ENCODE peak calls at places on chromosomes 2 and 18, in eight cellular contexts. U is K562, B is GM12878, T is upper lobe of left lung, X is IMR-90, G is heart left ventricle, A is H54, D is testis. R is an unnamed sample.

GRCh38 chr2:126665483-126665882 is 9.5 kb downstream of the GYPC start:
- DNase-seq in U (no peak), D (no peak), A (no peak), X (no peak), T (no peak), B (no peak), G (no peak), R (no peak)

GRCh38 chr18:48408727-48409590 is at the start of gene ZBTB7C:
- DNase-seq in T (peak), G (peak), U (peak), B (no peak), A (peak), D (peak), X (no peak), R (peak)

GRCh38 chr2:134229540-134229939 is 24.3 kb upstream of the MGAT5 start:
- DNase-seq in G (no peak), U (no peak), D (no peak), T (no peak), X (no peak), B (no peak), A (no peak), R (no peak)

GRCh38 chr18:23943903-23944624 is 70.5 kb upstream of the TTC39C start:
- DNase-seq in U (no peak), D (no peak), A (no peak), T (peak), B (no peak), X (peak), G (no peak), R (no peak)

GRCh38 chr2:88554189-88554588 is 73.1 kb downstream of the EIF2AK3 start:
- DNase-seq in D (no peak), A (no peak), B (no peak), T (no peak), X (no peak), U (no peak), G (no peak), R (no peak)

GRCh38 chr18:40109251-40110049 is 1845.6 kb upstream of the PIK3C3 start:
- DNase-seq in X (no peak), T (no peak), B (no peak), D (no peak), U (no peak), A (no peak), G (no peak), R (no peak)

GRCh38 chr2:21070322-21071257 is 26.7 kb upstream of the APOB start:
- DNase-seq in U (no peak), A (no peak), D (no peak), G (no peak), X (no peak), T (no peak), B (no peak), R (no peak)

GRCh38 chr2:171824086-171824485 is 70.0 kb downstream of the SLC25A12 start:
- DNase-seq in T (no peak), A (no peak), D (no peak), B (no peak), X (peak), U (no peak), G (no peak), R (no peak)

GRCh38 chr2:33214436-33214835 is 262.0 kb upstream of the RASGRP3 start:
- DNase-seq in A (no peak), G (no peak), T (no peak), U (no peak), D (no peak), B (no peak), X (peak), R (no peak)

GRCh38 chr2:158618859-158619490 is 162.2 kb downstream of the PKP4 start:
- DNase-seq in D (no peak), G (no peak), A (no peak), T (no peak), X (peak), B (no peak), U (no peak), R (no peak)

GRCh38 chr2:133817680-133818566 is 249.7 kb upstream of the NCKAP5 start:
- DNase-seq in A (peak), U (no peak), G (no peak), T (no peak), B (no peak), X (peak), D (no peak), R (no peak)

GRCh38 chr2:132438650-132439030 is 22.0 kb downstream of the GPR39 start:
- DNase-seq in T (no peak), G (no peak), B (no peak), D (no peak), A (peak), X (peak), U (no peak), R (no peak)

GRCh38 chr2:131094655-131095281 is 1.5 kb upstream of the FAM168B start:
- DNase-seq in U (no peak), B (no peak), D (no peak), G (no peak), T (no peak), A (no peak), X (peak), R (no peak)

GRCh38 chr2:173934895-173935294 is 30.3 kb downstream of the SP3 start:
- DNase-seq in X (no peak), D (no peak), U (no peak), A (no peak), T (no peak), G (no peak), B (no peak), R (no peak)

GRCh38 chr2:239289545-239289944 is 111.3 kb downstream of the HDAC4 start:
- DNase-seq in T (no peak), G (no peak), X (no peak), A (no peak), B (no peak), D (peak), U (no peak), R (no peak)

GRCh38 chr2:40103163-40103562 is 324.1 kb upstream of the THUMPD2 start:
- DNase-seq in U (no peak), X (peak), B (no peak), T (no peak), D (no peak), A (no peak), G (no peak), R (no peak)

GRCh38 chr2:1675633-1676032 is 68.7 kb downstream of the PXDN start:
- DNase-seq in B (no peak), T (no peak), G (no peak), D (peak), X (peak), A (peak), U (no peak), R (no peak)

GRCh38 chr2:239942090-239942489 is 83.1 kb downstream of the NDUFA10 start:
- DNase-seq in X (no peak), G (peak), D (no peak), U (no peak), A (no peak), T (no peak), B (no peak), R (no peak)

GRCh38 chr2:144583741-144584453 is 64.0 kb upstream of the ZEB2 start:
- DNase-seq in U (no peak), D (no peak), X (peak), T (no peak), A (peak), G (no peak), B (no peak), R (peak)

GRCh38 chr2:10717630-10718029 is 3.8 kb upstream of the ATP6V1C2 start:
- DNase-seq in U (peak), B (no peak), G (no peak), D (no peak), X (peak), T (no peak), A (peak), R (no peak)

GRCh38 chr2:94956797-94957391 is 68.6 kb upstream of the MAL start:
- DNase-seq in X (peak), A (peak), B (no peak), U (peak), D (peak), T (no peak), G (no peak), R (no peak)

GRCh38 chr2:150700731-150701130 is 213.3 kb upstream of the RND3 start:
- DNase-seq in A (no peak), G (no peak), D (no peak), B (no peak), X (no peak), U (no peak), T (no peak), R (no peak)

GRCh38 chr18:63318882-63319382 is 637 bp downstream of the BCL2 start:
- DNase-seq in U (no peak), G (no peak), D (no peak), A (no peak), T (no peak), X (no peak), B (no peak), R (peak)

GRCh38 chr2:36492216-36492945 is 105.6 kb downstream of the FEZ2 start:
- DNase-seq in U (no peak), D (no peak), G (no peak), X (peak), A (no peak), T (no peak), B (no peak), R (peak)

GRCh38 chr2:190413421-190413820 is 5.3 kb downstream of the MFSD6 start:
- DNase-seq in B (no peak), T (no peak), X (no peak), G (no peak), D (no peak), U (no peak), A (no peak), R (no peak)

GRCh38 chr2:204574473-204574872 is 29.2 kb downstream of the PARD3B start:
- DNase-seq in G (no peak), T (no peak), U (no peak), A (no peak), D (no peak), X (peak), B (no peak), R (no peak)

GRCh38 chr2:25692737-25693445 is 19.5 kb upstream of the DTNB start:
- DNase-seq in G (no peak), B (no peak), U (no peak), T (no peak), A (no peak), X (no peak), D (no peak), R (no peak)

GRCh38 chr2:114421781-114422180 is 20.7 kb upstream of the DPP10 start:
- DNase-seq in A (no peak), D (no peak), G (no peak), B (no peak), X (no peak), U (no peak), T (no peak), R (no peak)

GRCh38 chr2:29632018-29632417 is 289.4 kb downstream of the ALK start:
- DNase-seq in U (no peak), A (no peak), D (no peak), X (peak), T (no peak), G (no peak), B (no peak), R (no peak)

GRCh38 chr2:61090386-61090921 is 24.8 kb downstream of the SANBR start:
- DNase-seq in B (no peak), A (no peak), U (no peak), T (no peak), X (peak), D (no peak), G (no peak), R (no peak)

GRCh38 chr2:84939426-84940087 is 31.4 kb upstream of the KCMF1 start:
- DNase-seq in U (no peak), D (no peak), A (no peak), B (peak), T (no peak), G (no peak), X (no peak), R (no peak)

GRCh38 chr2:201618744-201619654 is 24.3 kb downstream of the TMEM237 start:
- DNase-seq in U (peak), X (peak), A (no peak), T (peak), G (peak), D (peak), B (no peak), R (peak)

GRCh38 chr2:239109041-239109915 is 261.4 kb downstream of the TWIST2 start:
- DNase-seq in G (no peak), B (no peak), T (peak), A (no peak), D (no peak), U (no peak), X (peak), R (no peak)

GRCh38 chr2:19863303-19864041 is 38.3 kb downstream of the TTC32 start:
- DNase-seq in T (peak), U (peak), G (peak), X (peak), D (peak), A (peak), B (no peak), R (peak)

GRCh38 chr2:190722825-190723224 is 73.9 kb downstream of the NAB1 start:
- DNase-seq in A (no peak), U (no peak), X (no peak), D (no peak), B (no peak), T (no peak), G (no peak), R (no peak)

GRCh38 chr18:8900552-8900951 is 195.2 kb downstream of the MTCL1 start:
- DNase-seq in D (no peak), G (no peak), T (no peak), A (no peak), B (no peak), X (no peak), U (no peak), R (no peak)

GRCh38 chr2:74552914-74553811 is 579 bp downstream of the LOXL3 start:
- DNase-seq in X (no peak), G (no peak), A (no peak), D (peak), T (peak), B (no peak), U (no peak), R (no peak)

DNA sequence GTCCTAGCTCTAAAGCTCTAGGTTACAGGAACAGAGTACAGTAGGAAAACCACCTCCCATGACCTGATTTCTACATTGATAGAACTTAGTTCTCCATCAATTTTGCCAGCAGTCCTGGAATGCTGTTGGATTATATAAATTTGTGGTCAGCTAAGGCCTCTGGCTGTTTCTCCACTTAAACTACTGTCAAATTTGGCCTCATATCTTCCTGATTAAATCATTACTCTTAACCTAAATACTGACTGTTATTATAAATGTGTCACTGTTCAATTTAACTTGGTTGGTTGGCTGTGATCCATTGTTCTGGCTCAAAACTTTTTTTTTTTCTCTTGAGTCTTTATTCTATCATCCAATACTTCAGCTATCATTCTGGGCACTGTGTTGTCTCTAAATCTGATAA is 71.2 kb downstream of the TGFA start:
- DNase-seq in X (no peak), U (no peak), D (no peak), G (no peak), B (no peak), T (no peak), A (no peak), R (no peak)
- TF ChIP-seq POLR2A in X (no peak), U (no peak), D (no peak), G (no peak), B (no peak), T (no peak), A (no peak), R (no peak)

GRCh38 chr18:57803119-57803969 is at the start of gene ATP8B1:
- DNase-seq in B (no peak), U (peak), X (peak), G (peak), T (peak), D (peak), A (no peak), R (peak)
- TF ChIP-seq POLR2A in B (no peak), U (no peak), X (peak), G (peak), T (peak), D (no peak), A (peak), R (no peak)

DNA sequence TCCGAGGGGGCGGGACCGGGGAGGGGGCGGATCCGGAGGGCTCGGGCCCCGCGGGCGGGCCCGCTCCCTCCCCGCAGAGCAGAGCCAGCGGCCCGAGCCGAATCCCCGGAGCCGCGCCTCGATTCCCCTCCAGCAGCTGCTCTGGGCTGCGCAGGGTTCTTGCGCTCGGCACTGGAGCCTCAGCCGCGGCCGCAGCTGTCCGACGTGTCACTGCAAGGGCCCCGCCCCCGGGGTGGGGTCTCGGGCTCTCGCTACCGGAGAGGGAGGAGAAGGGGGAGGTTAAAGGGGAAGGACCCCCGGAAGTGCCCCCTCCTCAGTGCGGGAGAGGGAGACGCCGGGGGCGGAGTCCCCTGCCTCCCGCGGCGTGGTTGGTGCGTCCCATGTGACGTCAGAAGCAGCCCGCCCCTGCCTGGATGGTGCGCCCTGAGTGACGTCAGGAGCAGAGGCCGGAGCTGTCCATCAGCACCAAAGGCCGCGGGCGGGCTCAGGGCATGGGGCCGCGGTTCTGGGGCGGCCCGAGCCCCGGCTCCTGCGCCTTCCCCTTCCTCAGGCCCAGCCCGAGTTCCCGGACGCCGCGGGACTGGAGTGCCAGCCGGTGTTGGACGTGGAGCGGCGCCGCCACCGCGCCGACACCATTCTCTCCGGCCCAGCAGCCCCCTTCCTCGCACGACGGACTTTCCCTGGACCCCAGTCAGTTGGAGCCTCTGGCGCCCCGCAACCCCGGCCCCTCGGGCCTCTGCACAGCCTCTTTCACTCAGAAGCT is at the start of the genes CHPF and TMEM198:
- DNase-seq in T (peak), B (peak), A (peak), X (peak), D (peak), U (peak), G (peak), R (peak)
- TF ChIP-seq POLR2A in T (no peak), B (peak), A (peak), X (peak), D (peak), U (peak), G (peak), R (no peak)

GRCh38 chr2:230668184-230668938 is 44.3 kb upstream of the CAB39 start:
- DNase-seq in T (peak), B (peak), G (peak), U (no peak), A (no peak), D (no peak), X (peak), R (no peak)
- TF ChIP-seq POLR2A in T (no peak), B (peak), G (no peak), U (no peak), A (no peak), D (no peak), X (no peak), R (no peak)